ENCODE peak calls at places on chromosomes 7 and 10, in ten cellular contexts. N is left lung, Q is A549, C is BE2C, D is glutamatergic neuron, T is brain microvascular endothelial cell, E is RWPE1, J is mesothelial cell of epicardium, K is neural crest cell, O is breast epithelium. R is an unnamed sample.

GRCh38 chr10:8073696-8074416 is 19.4 kb downstream of the GATA3 start:
- DNase-seq in N (no peak), T (no peak), E (no peak), D (no peak), O (no peak), K (no peak), J (no peak), Q (no peak), C (peak; percentile 46), R (no peak)

GRCh38 chr10:120077707-120078492 is 185.4 kb downstream of the SEC23IP start:
- DNase-seq in Q (no peak), E (no peak), C (no peak), J (no peak), N (no peak), D (no peak), O (no peak), K (no peak), T (no peak), R (no peak)

GRCh38 chr10:124693801-124694416 is 50.3 kb downstream of the FAM53B start:
- DNase-seq in E (no peak), C (no peak), Q (no peak), D (no peak), T (no peak), N (no peak), K (no peak), O (no peak), J (no peak), R (no peak)

GRCh38 chr10:80555415-80555814 is 17.7 kb downstream of the SH2D4B start:
- DNase-seq in T (no peak), K (no peak), N (no peak), Q (no peak), O (no peak), C (no peak), D (no peak), J (no peak), E (no peak), R (no peak)

GRCh38 chr7:155451522-155452239 is 6.2 kb upstream of the EN2 start:
- DNase-seq in J (no peak), O (no peak), T (no peak), N (no peak), Q (no peak), K (no peak), C (no peak), D (no peak), E (no peak), R (no peak)

GRCh38 chr7:38222481-38223096 is 44.5 kb downstream of the STARD3NL start:
- DNase-seq in D (no peak), C (peak; percentile 24), J (no peak), T (peak; percentile 43), Q (peak; percentile 67), E (peak; percentile 61), N (no peak), O (no peak), K (no peak), R (no peak)

GRCh38 chr10:24257588-24257987 is 48.6 kb downstream of the KIAA1217 start:
- DNase-seq in E (no peak), O (no peak), J (no peak), K (no peak), C (no peak), T (no peak), D (no peak), N (no peak), Q (no peak), R (no peak)

GRCh38 chr10:61752111-61753011 is 89.6 kb downstream of the CABCOCO1 start:
- DNase-seq in D (no peak), O (no peak), E (peak; percentile 13), Q (no peak), J (no peak), T (peak; percentile 29), N (no peak), K (no peak), C (no peak), R (no peak)

GRCh38 chr7:64574481-64575159 is 11.7 kb upstream of the ZNF680 start:
- DNase-seq in E (peak; percentile 71), Q (no peak), J (no peak), K (no peak), N (peak; percentile 45), O (peak; percentile 47), T (peak; percentile 61), D (no peak), C (no peak), R (no peak)

GRCh38 chr10:3239066-3239919 is 66.7 kb upstream of the PITRM1 start:
- DNase-seq in C (peak; percentile 65), K (peak; percentile 76), D (peak; percentile 84), E (peak; percentile 64), J (peak; percentile 83), T (peak; percentile 44), O (peak; percentile 53), Q (peak; percentile 71), N (peak; percentile 61), R (peak; percentile 81)

GRCh38 chr10:45505336-45505735 is 131.3 kb downstream of the ALOX5 start:
- DNase-seq in E (no peak), O (no peak), N (no peak), C (no peak), Q (no peak), D (no peak), T (no peak), J (no peak), K (no peak), R (no peak)

GRCh38 chr10:114665873-114666272 is 7.8 kb upstream of the ABLIM1 start:
- DNase-seq in J (no peak), E (no peak), C (no peak), K (no peak), T (no peak), D (no peak), O (no peak), N (no peak), Q (no peak), R (no peak)

GRCh38 chr10:6037975-6038624 is 24.1 kb downstream of the IL2RA start:
- DNase-seq in Q (no peak), K (no peak), N (no peak), O (no peak), D (no peak), C (no peak), T (no peak), E (no peak), J (no peak), R (no peak)

GRCh38 chr7:50022451-50022850 is 70.6 kb downstream of the ZPBP start:
- DNase-seq in K (no peak), D (no peak), C (no peak), O (no peak), T (no peak), J (no peak), E (no peak), Q (no peak), N (no peak), R (no peak)

DNA sequence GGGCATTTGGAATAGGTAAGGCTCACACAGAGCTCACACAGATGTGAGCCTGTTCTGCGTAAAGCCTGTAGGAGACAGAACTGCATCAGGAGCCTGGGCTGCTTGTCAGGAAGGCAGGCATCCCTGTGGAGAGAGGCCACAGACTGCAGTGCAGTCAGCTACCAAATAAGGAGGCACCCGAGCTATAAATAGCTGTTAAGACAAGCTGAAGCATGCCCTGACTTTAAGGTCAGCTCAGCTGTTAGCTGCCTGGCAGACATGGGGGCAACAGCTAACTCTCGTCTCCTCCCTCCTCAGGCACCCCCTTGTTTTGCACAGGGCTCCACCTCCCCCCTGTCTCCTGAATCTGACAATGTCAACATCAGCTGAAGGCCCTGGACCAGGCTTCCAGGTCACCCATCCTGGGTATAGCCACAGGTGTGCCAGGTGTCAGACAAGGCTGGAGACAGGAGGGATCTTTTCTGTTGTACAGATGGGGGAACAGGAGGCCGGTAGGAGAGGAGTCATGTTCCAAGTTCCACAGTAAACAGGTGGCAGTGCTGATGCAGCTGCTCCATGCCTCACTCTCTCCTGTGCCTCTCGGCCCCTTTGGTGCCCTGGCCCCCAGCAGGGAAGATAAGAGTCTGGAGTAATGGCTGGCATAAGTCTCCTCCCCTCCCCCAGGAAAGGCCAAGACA is 27.6 kb upstream of the MKRN1 start:
- DNase-seq in E (no peak), O (peak; percentile 29), C (peak; percentile 31), K (no peak), T (peak; percentile 63), Q (peak; percentile 27), J (no peak), N (no peak), D (peak; percentile 48), R (peak; percentile 27)
- TF ChIP-seq CTCF in E (no peak), O (no peak), C (peak; percentile 19), K (no peak), T (peak; percentile 15), Q (no peak), J (no peak), N (no peak), D (no peak), R (no peak)

GRCh38 chr7:146119016-146119415 is 2.4 kb downstream of the CNTNAP2 start:
- DNase-seq in J (no peak), Q (no peak), C (no peak), E (no peak), K (no peak), D (no peak), N (no peak), T (no peak), O (no peak), R (no peak)
- TF ChIP-seq CTCF in J (no peak), Q (no peak), C (no peak), E (no peak), K (no peak), D (no peak), N (no peak), T (no peak), O (no peak), R (no peak)

GRCh38 chr7:28748346-28748745 is 209.8 kb downstream of the TRIL start:
- DNase-seq in D (no peak), K (no peak), Q (no peak), J (no peak), T (no peak), O (no peak), E (no peak), N (no peak), C (no peak), R (no peak)

GRCh38 chr7:28747404-28747803 is 210.7 kb downstream of the TRIL start:
- DNase-seq in E (no peak), O (no peak), T (no peak), K (no peak), C (no peak), J (no peak), Q (no peak), N (no peak), D (no peak), R (no peak)

GRCh38 chr7:28750981-28751380 is 207.1 kb downstream of the TRIL start:
- DNase-seq in E (no peak), J (no peak), N (no peak), C (no peak), T (no peak), K (no peak), D (no peak), O (no peak), Q (no peak), R (no peak)

GRCh38 chr7:28749673-28750072 is 208.5 kb downstream of the TRIL start:
- DNase-seq in N (no peak), E (no peak), K (no peak), T (no peak), D (no peak), C (no peak), J (no peak), O (no peak), Q (no peak), R (no peak)

GRCh38 chr7:28748934-28749584 is 209.1 kb downstream of the TRIL start:
- DNase-seq in O (no peak), C (no peak), T (peak; percentile 53), D (no peak), K (no peak), N (peak; percentile 42), E (peak; percentile 74), J (no peak), Q (peak; percentile 50), R (peak; percentile 22)
- TF ChIP-seq CTCF in O (no peak), C (no peak), T (no peak), D (no peak), K (no peak), N (no peak), E (no peak), J (no peak), Q (no peak), R (no peak)

GRCh38 chr7:28747854-28748253 is 210.3 kb downstream of the TRIL start:
- DNase-seq in N (no peak), T (no peak), J (no peak), K (no peak), O (no peak), C (peak; percentile 43), Q (no peak), E (no peak), D (no peak), R (no peak)
- TF ChIP-seq CTCF in N (no peak), T (no peak), J (no peak), K (no peak), O (no peak), C (no peak), Q (no peak), E (no peak), D (no peak), R (no peak)

R was measured in nephron progenitor cell.